ENCODE peak calls at places on chromosomes 4 and X, in six cellular contexts. One of them, this sample, is unnamed.

GRCh38 chr4:16591867-16592266 is 306.6 kb downstream of the LDB2 start:
- DNase-seq in amniotic epithelial cell: no peak
- DNase-seq in hypothalamus: peak
- DNase-seq in ecto neural progenitor cell: peak
- DNase-seq in WERI-Rb-1: peak
- DNase-seq in HFF-Myc: no peak
- DNase-seq in this sample: no peak

GRCh38 chr4:99507762-99508161 is 3.1 kb upstream of the C4orf17 start:
- DNase-seq in HFF-Myc: no peak
- DNase-seq in hypothalamus: no peak
- DNase-seq in WERI-Rb-1: no peak
- DNase-seq in amniotic epithelial cell: no peak
- DNase-seq in ecto neural progenitor cell: no peak
- DNase-seq in this sample: no peak

GRCh38 chr4:77152421-77152820 is 4.6 kb upstream of the CCNG2 start:
- DNase-seq in hypothalamus: no peak
- DNase-seq in WERI-Rb-1: no peak
- DNase-seq in HFF-Myc: no peak
- DNase-seq in ecto neural progenitor cell: no peak
- DNase-seq in amniotic epithelial cell: peak
- DNase-seq in this sample: peak

GRCh38 chr4:180937083-180937482 is 1306.1 kb upstream of the TENM3 start:
- DNase-seq in HFF-Myc: no peak
- DNase-seq in hypothalamus: no peak
- DNase-seq in ecto neural progenitor cell: no peak
- DNase-seq in WERI-Rb-1: no peak
- DNase-seq in amniotic epithelial cell: no peak
- DNase-seq in this sample: no peak

GRCh38 chrX:66200855-66201795 is 37.1 kb downstream of the HEPH start:
- DNase-seq in HFF-Myc: no peak
- DNase-seq in WERI-Rb-1: no peak
- DNase-seq in amniotic epithelial cell: no peak
- DNase-seq in hypothalamus: no peak
- DNase-seq in ecto neural progenitor cell: no peak
- DNase-seq in this sample: peak

GRCh38 chr4:6568689-6569332 is 6.2 kb upstream of the MAN2B2 start:
- DNase-seq in amniotic epithelial cell: peak
- DNase-seq in HFF-Myc: no peak
- DNase-seq in hypothalamus: no peak
- DNase-seq in ecto neural progenitor cell: no peak
- DNase-seq in WERI-Rb-1: no peak
- DNase-seq in this sample: peak

GRCh38 chr4:151700566-151701316 is 60.1 kb downstream of the GATB start:
- DNase-seq in hypothalamus: no peak
- DNase-seq in amniotic epithelial cell: no peak
- DNase-seq in WERI-Rb-1: no peak
- DNase-seq in HFF-Myc: no peak
- DNase-seq in ecto neural progenitor cell: no peak
- DNase-seq in this sample: no peak

GRCh38 chr4:133186210-133186609 is 37.1 kb downstream of the PCDH10 start:
- DNase-seq in hypothalamus: no peak
- DNase-seq in ecto neural progenitor cell: no peak
- DNase-seq in amniotic epithelial cell: peak
- DNase-seq in WERI-Rb-1: no peak
- DNase-seq in HFF-Myc: no peak
- DNase-seq in this sample: no peak

GRCh38 chr4:8329859-8330761 is 60.6 kb downstream of the HTRA3 start:
- DNase-seq in WERI-Rb-1: peak
- DNase-seq in ecto neural progenitor cell: no peak
- DNase-seq in HFF-Myc: no peak
- DNase-seq in amniotic epithelial cell: no peak
- DNase-seq in hypothalamus: no peak
- DNase-seq in this sample: no peak

GRCh38 chr4:145189981-145190380 is 9.6 kb upstream of the OTUD4 start:
- DNase-seq in hypothalamus: no peak
- DNase-seq in amniotic epithelial cell: no peak
- DNase-seq in WERI-Rb-1: no peak
- DNase-seq in HFF-Myc: no peak
- DNase-seq in ecto neural progenitor cell: no peak
- DNase-seq in this sample: no peak

GRCh38 chrX:39174761-39175417 is 373.6 kb downstream of the MID1IP1 start:
- DNase-seq in amniotic epithelial cell: no peak
- DNase-seq in ecto neural progenitor cell: peak
- DNase-seq in WERI-Rb-1: no peak
- DNase-seq in hypothalamus: no peak
- DNase-seq in HFF-Myc: no peak
- DNase-seq in this sample: peak

GRCh38 chr4:110287130-110287529 is 88.7 kb upstream of the ELOVL6 start:
- DNase-seq in hypothalamus: no peak
- DNase-seq in ecto neural progenitor cell: no peak
- DNase-seq in HFF-Myc: peak
- DNase-seq in WERI-Rb-1: no peak
- DNase-seq in amniotic epithelial cell: peak
- DNase-seq in this sample: peak

GRCh38 chr4:48031802-48032525 is 15.4 kb downstream of the NIPAL1 start:
- DNase-seq in HFF-Myc: no peak
- DNase-seq in hypothalamus: no peak
- DNase-seq in amniotic epithelial cell: peak
- DNase-seq in ecto neural progenitor cell: no peak
- DNase-seq in WERI-Rb-1: no peak
- DNase-seq in this sample: peak

GRCh38 chrX:25021132-25021498 is 5.3 kb upstream of the ARX start:
- DNase-seq in ecto neural progenitor cell: no peak
- DNase-seq in amniotic epithelial cell: no peak
- DNase-seq in hypothalamus: no peak
- DNase-seq in WERI-Rb-1: no peak
- DNase-seq in HFF-Myc: no peak
- DNase-seq in this sample: no peak

GRCh38 chr4:8401665-8402064 is 38.9 kb downstream of the ACOX3 start:
- DNase-seq in ecto neural progenitor cell: no peak
- DNase-seq in WERI-Rb-1: no peak
- DNase-seq in hypothalamus: no peak
- DNase-seq in amniotic epithelial cell: no peak
- DNase-seq in HFF-Myc: no peak
- DNase-seq in this sample: no peak

GRCh38 chr4:185761352-185762235 is 50.4 kb downstream of the SORBS2 start:
- DNase-seq in hypothalamus: no peak
- DNase-seq in amniotic epithelial cell: peak
- DNase-seq in ecto neural progenitor cell: no peak
- DNase-seq in WERI-Rb-1: no peak
- DNase-seq in HFF-Myc: no peak
- DNase-seq in this sample: peak

GRCh38 chr4:71355971-71356370 is 17.2 kb downstream of the SLC4A4 start:
- DNase-seq in amniotic epithelial cell: no peak
- DNase-seq in hypothalamus: no peak
- DNase-seq in ecto neural progenitor cell: no peak
- DNase-seq in HFF-Myc: no peak
- DNase-seq in WERI-Rb-1: no peak
- DNase-seq in this sample: no peak

GRCh38 chr4:87025614-87026041 is 90.8 kb downstream of the AFF1 start:
- DNase-seq in HFF-Myc: no peak
- DNase-seq in ecto neural progenitor cell: no peak
- DNase-seq in amniotic epithelial cell: no peak
- DNase-seq in WERI-Rb-1: no peak
- DNase-seq in hypothalamus: no peak
- DNase-seq in this sample: no peak

GRCh38 chrX:11757729-11758399 is at the start of gene MSL3:
- DNase-seq in ecto neural progenitor cell: peak
- DNase-seq in HFF-Myc: no peak
- DNase-seq in amniotic epithelial cell: peak
- DNase-seq in WERI-Rb-1: peak
- DNase-seq in hypothalamus: peak
- DNase-seq in this sample: peak

GRCh38 chr4:6405417-6405747 is 67.0 kb downstream of the PPP2R2C start:
- DNase-seq in amniotic epithelial cell: no peak
- DNase-seq in ecto neural progenitor cell: no peak
- DNase-seq in hypothalamus: no peak
- DNase-seq in HFF-Myc: no peak
- DNase-seq in WERI-Rb-1: no peak
- DNase-seq in this sample: no peak

GRCh38 chr4:93828830-93829530 is 427 bp downstream of the ATOH1 start:
- DNase-seq in amniotic epithelial cell: peak
- DNase-seq in HFF-Myc: no peak
- DNase-seq in ecto neural progenitor cell: peak
- DNase-seq in WERI-Rb-1: peak
- DNase-seq in hypothalamus: no peak
- DNase-seq in this sample: no peak

GRCh38 chr4:34362654-34363053 is 1881.7 kb downstream of the ARAP2 start:
- DNase-seq in HFF-Myc: peak
- DNase-seq in WERI-Rb-1: no peak
- DNase-seq in amniotic epithelial cell: no peak
- DNase-seq in ecto neural progenitor cell: no peak
- DNase-seq in hypothalamus: no peak
- DNase-seq in this sample: no peak

GRCh38 chrX:28312259-28312658 is 275.0 kb upstream of the IL1RAPL1 start:
- DNase-seq in hypothalamus: no peak
- DNase-seq in WERI-Rb-1: no peak
- DNase-seq in HFF-Myc: no peak
- DNase-seq in ecto neural progenitor cell: no peak
- DNase-seq in amniotic epithelial cell: no peak
- DNase-seq in this sample: no peak

GRCh38 chrX:101460669-101461068 is 24.6 kb upstream of the ARMCX4 start:
- DNase-seq in hypothalamus: no peak
- DNase-seq in HFF-Myc: no peak
- DNase-seq in WERI-Rb-1: no peak
- DNase-seq in ecto neural progenitor cell: no peak
- DNase-seq in amniotic epithelial cell: peak
- DNase-seq in this sample: peak

GRCh38 chr4:700587-701264 is 4.9 kb upstream of the PCGF3 start:
- DNase-seq in WERI-Rb-1: no peak
- DNase-seq in HFF-Myc: no peak
- DNase-seq in amniotic epithelial cell: no peak
- DNase-seq in hypothalamus: no peak
- DNase-seq in ecto neural progenitor cell: no peak
- DNase-seq in this sample: peak

GRCh38 chr4:38449506-38450174 is 214.4 kb upstream of the KLF3 start:
- DNase-seq in HFF-Myc: no peak
- DNase-seq in ecto neural progenitor cell: no peak
- DNase-seq in WERI-Rb-1: no peak
- DNase-seq in hypothalamus: no peak
- DNase-seq in amniotic epithelial cell: peak
- DNase-seq in this sample: no peak

GRCh38 chrX:2387614-2388239 is 113.0 kb downstream of the DHRSX start:
- DNase-seq in WERI-Rb-1: no peak
- DNase-seq in hypothalamus: no peak
- DNase-seq in HFF-Myc: no peak
- DNase-seq in amniotic epithelial cell: peak
- DNase-seq in ecto neural progenitor cell: no peak
- DNase-seq in this sample: peak

GRCh38 chrX:11768039-11768438 is 10.0 kb downstream of the MSL3 start:
- DNase-seq in amniotic epithelial cell: no peak
- DNase-seq in hypothalamus: no peak
- DNase-seq in WERI-Rb-1: peak
- DNase-seq in HFF-Myc: no peak
- DNase-seq in ecto neural progenitor cell: no peak
- DNase-seq in this sample: no peak

GRCh38 chrX:154649864-154650510 is 3.4 kb downstream of the CTAG2 start:
- DNase-seq in ecto neural progenitor cell: no peak
- DNase-seq in hypothalamus: no peak
- DNase-seq in HFF-Myc: no peak
- DNase-seq in amniotic epithelial cell: no peak
- DNase-seq in WERI-Rb-1: no peak
- DNase-seq in this sample: no peak

GRCh38 chr4:146654648-146654975 is 15.9 kb downstream of the POU4F2 start:
- DNase-seq in hypothalamus: no peak
- DNase-seq in WERI-Rb-1: no peak
- DNase-seq in amniotic epithelial cell: no peak
- DNase-seq in ecto neural progenitor cell: no peak
- DNase-seq in HFF-Myc: no peak
- DNase-seq in this sample: peak

GRCh38 chr4:137359691-137360315 is 172.5 kb downstream of the PCDH18 start:
- DNase-seq in hypothalamus: no peak
- DNase-seq in HFF-Myc: peak
- DNase-seq in amniotic epithelial cell: no peak
- DNase-seq in WERI-Rb-1: no peak
- DNase-seq in ecto neural progenitor cell: no peak
- DNase-seq in this sample: peak

GRCh38 chrX:52346462-52347165 is 22.2 kb upstream of the XAGE2 start:
- DNase-seq in WERI-Rb-1: no peak
- DNase-seq in HFF-Myc: no peak
- DNase-seq in ecto neural progenitor cell: no peak
- DNase-seq in amniotic epithelial cell: no peak
- DNase-seq in hypothalamus: no peak
- DNase-seq in this sample: no peak

GRCh38 chr4:71241467-71242401 is 97.1 kb upstream of the SLC4A4 start:
- DNase-seq in ecto neural progenitor cell: no peak
- DNase-seq in amniotic epithelial cell: no peak
- DNase-seq in hypothalamus: no peak
- DNase-seq in WERI-Rb-1: no peak
- DNase-seq in HFF-Myc: no peak
- DNase-seq in this sample: no peak

GRCh38 chr4:123325241-123325681 is 71.3 kb upstream of the SPRY1 start:
- DNase-seq in ecto neural progenitor cell: no peak
- DNase-seq in hypothalamus: no peak
- DNase-seq in amniotic epithelial cell: peak
- DNase-seq in HFF-Myc: no peak
- DNase-seq in WERI-Rb-1: no peak
- DNase-seq in this sample: no peak

GRCh38 chr4:35300996-35301774 is 943.1 kb downstream of the ARAP2 start:
- DNase-seq in HFF-Myc: no peak
- DNase-seq in amniotic epithelial cell: no peak
- DNase-seq in WERI-Rb-1: no peak
- DNase-seq in ecto neural progenitor cell: peak
- DNase-seq in hypothalamus: no peak
- DNase-seq in this sample: no peak

GRCh38 chr4:77007358-77008230 is 58.0 kb downstream of the SEPTIN11 start:
- DNase-seq in amniotic epithelial cell: peak
- DNase-seq in HFF-Myc: no peak
- DNase-seq in ecto neural progenitor cell: no peak
- DNase-seq in hypothalamus: no peak
- DNase-seq in WERI-Rb-1: no peak
- DNase-seq in this sample: peak

GRCh38 chr4:121950680-121951569 is 935 bp downstream of the TRPC3 start:
- DNase-seq in HFF-Myc: no peak
- DNase-seq in WERI-Rb-1: peak
- DNase-seq in amniotic epithelial cell: peak
- DNase-seq in ecto neural progenitor cell: peak
- DNase-seq in hypothalamus: no peak
- DNase-seq in this sample: peak

GRCh38 chr4:180669637-180670036 is 1573.6 kb upstream of the TENM3 start:
- DNase-seq in WERI-Rb-1: no peak
- DNase-seq in HFF-Myc: no peak
- DNase-seq in hypothalamus: no peak
- DNase-seq in amniotic epithelial cell: peak
- DNase-seq in ecto neural progenitor cell: no peak
- DNase-seq in this sample: no peak

This sample was measured in fibroblast of villous mesenchyme.